ENCODE peak calls at places on chromosomes 11 and 22, in seven cellular contexts. One of them, this sample, is unnamed.

GRCh38 chr11:83115551-83115950 is 41.4 kb upstream of the PCF11 start:
- DNase-seq in brain microvascular endothelial cell: peak; percentile 12
- DNase-seq in testis: no peak
- DNase-seq in Peyer's patch: no peak
- DNase-seq in OCI-LY7: no peak
- DNase-seq in kidney: no peak
- DNase-seq in osteoblast: no peak
- DNase-seq in this sample: no peak

GRCh38 chr11:115581871-115582639 is 77.8 kb upstream of the CADM1 start:
- DNase-seq in brain microvascular endothelial cell: no peak
- DNase-seq in testis: no peak
- DNase-seq in Peyer's patch: no peak
- DNase-seq in OCI-LY7: no peak
- DNase-seq in kidney: no peak
- DNase-seq in osteoblast: no peak
- DNase-seq in this sample: no peak

GRCh38 chr22:35409783-35410662 is 10.1 kb downstream of the MCM5 start:
- DNase-seq in brain microvascular endothelial cell: no peak
- DNase-seq in testis: no peak
- DNase-seq in Peyer's patch: peak; percentile 81
- DNase-seq in OCI-LY7: peak; percentile 90
- DNase-seq in kidney: no peak
- DNase-seq in osteoblast: peak; percentile 61
- DNase-seq in this sample: peak; percentile 63

GRCh38 chr22:27576815-27577564 is 224.6 kb downstream of the MN1 start:
- DNase-seq in brain microvascular endothelial cell: peak; percentile 92
- DNase-seq in testis: no peak
- DNase-seq in Peyer's patch: no peak
- DNase-seq in OCI-LY7: no peak
- DNase-seq in kidney: no peak
- DNase-seq in osteoblast: no peak
- DNase-seq in this sample: no peak

GRCh38 chr11:64045700-64046099 is 10.0 kb downstream of the FLRT1 start:
- DNase-seq in brain microvascular endothelial cell: no peak
- DNase-seq in testis: no peak
- DNase-seq in Peyer's patch: no peak
- DNase-seq in OCI-LY7: no peak
- DNase-seq in kidney: no peak
- DNase-seq in osteoblast: no peak
- DNase-seq in this sample: no peak

GRCh38 chr11:15101072-15101701 is 13.5 kb upstream of the INSC start:
- DNase-seq in brain microvascular endothelial cell: peak; percentile 65
- DNase-seq in testis: peak; percentile 73
- DNase-seq in Peyer's patch: peak; percentile 43
- DNase-seq in OCI-LY7: peak; percentile 64
- DNase-seq in kidney: no peak
- DNase-seq in osteoblast: peak; percentile 90
- DNase-seq in this sample: peak; percentile 69

GRCh38 chr11:1929621-1930447 is 10.3 kb downstream of the TNNT3 start:
- DNase-seq in brain microvascular endothelial cell: no peak
- DNase-seq in testis: no peak
- DNase-seq in Peyer's patch: no peak
- DNase-seq in OCI-LY7: no peak
- DNase-seq in kidney: peak; percentile 53
- DNase-seq in osteoblast: peak; percentile 68
- DNase-seq in this sample: no peak

GRCh38 chr22:27669798-27670599 is 131.6 kb downstream of the MN1 start:
- DNase-seq in brain microvascular endothelial cell: no peak
- DNase-seq in testis: peak; percentile 56
- DNase-seq in Peyer's patch: no peak
- DNase-seq in OCI-LY7: no peak
- DNase-seq in kidney: no peak
- DNase-seq in osteoblast: no peak
- DNase-seq in this sample: no peak

GRCh38 chr22:31102441-31103081 is 4.8 kb downstream of the SELENOM start:
- DNase-seq in brain microvascular endothelial cell: peak; percentile 78
- DNase-seq in testis: no peak
- DNase-seq in Peyer's patch: peak; percentile 41
- DNase-seq in OCI-LY7: no peak
- DNase-seq in kidney: peak; percentile 91
- DNase-seq in osteoblast: peak; percentile 99
- DNase-seq in this sample: peak; percentile 94

GRCh38 chr11:121890377-121890776 is 225.6 kb downstream of the BLID start:
- DNase-seq in brain microvascular endothelial cell: peak; percentile 67
- DNase-seq in testis: no peak
- DNase-seq in Peyer's patch: no peak
- DNase-seq in OCI-LY7: no peak
- DNase-seq in kidney: no peak
- DNase-seq in osteoblast: peak; percentile 52
- DNase-seq in this sample: no peak

GRCh38 chr11:65401803-65402248 is 15.4 kb downstream of the FRMD8 start:
- DNase-seq in brain microvascular endothelial cell: no peak
- DNase-seq in testis: no peak
- DNase-seq in Peyer's patch: no peak
- DNase-seq in OCI-LY7: no peak
- DNase-seq in kidney: no peak
- DNase-seq in osteoblast: peak; percentile 50
- DNase-seq in this sample: no peak

GRCh38 chr22:36773935-36774334 is 2.0 kb downstream of the IFT27 start:
- DNase-seq in brain microvascular endothelial cell: peak; percentile 19
- DNase-seq in testis: no peak
- DNase-seq in Peyer's patch: no peak
- DNase-seq in OCI-LY7: peak; percentile 31
- DNase-seq in kidney: no peak
- DNase-seq in osteoblast: peak; percentile 90
- DNase-seq in this sample: no peak

GRCh38 chr22:46776876-46777608 is 14.6 kb downstream of the TBC1D22A start:
- DNase-seq in brain microvascular endothelial cell: no peak
- DNase-seq in testis: no peak
- DNase-seq in Peyer's patch: no peak
- DNase-seq in OCI-LY7: no peak
- DNase-seq in kidney: no peak
- DNase-seq in osteoblast: peak; percentile 57
- DNase-seq in this sample: no peak

GRCh38 chr22:36850016-36850415 is 10.8 kb upstream of the NCF4 start:
- DNase-seq in brain microvascular endothelial cell: no peak
- DNase-seq in testis: no peak
- DNase-seq in Peyer's patch: no peak
- DNase-seq in OCI-LY7: no peak
- DNase-seq in kidney: no peak
- DNase-seq in osteoblast: no peak
- DNase-seq in this sample: no peak

GRCh38 chr11:134240592-134240991 is 12.6 kb downstream of the THYN1 start:
- DNase-seq in brain microvascular endothelial cell: no peak
- DNase-seq in testis: no peak
- DNase-seq in Peyer's patch: no peak
- DNase-seq in OCI-LY7: no peak
- DNase-seq in kidney: no peak
- DNase-seq in osteoblast: no peak
- DNase-seq in this sample: no peak

GRCh38 chr11:134243913-134244312 is 9.2 kb downstream of the THYN1 start:
- DNase-seq in brain microvascular endothelial cell: no peak
- DNase-seq in testis: no peak
- DNase-seq in Peyer's patch: no peak
- DNase-seq in OCI-LY7: no peak
- DNase-seq in kidney: no peak
- DNase-seq in osteoblast: no peak
- DNase-seq in this sample: no peak

GRCh38 chr11:134244593-134244992 is 8.6 kb downstream of the THYN1 start:
- DNase-seq in brain microvascular endothelial cell: no peak
- DNase-seq in testis: peak; percentile 43
- DNase-seq in Peyer's patch: no peak
- DNase-seq in OCI-LY7: peak; percentile 52
- DNase-seq in kidney: no peak
- DNase-seq in osteoblast: peak; percentile 82
- DNase-seq in this sample: no peak

GRCh38 chr11:134245434-134245833 is 7.7 kb downstream of the THYN1 start:
- DNase-seq in brain microvascular endothelial cell: no peak
- DNase-seq in testis: no peak
- DNase-seq in Peyer's patch: no peak
- DNase-seq in OCI-LY7: no peak
- DNase-seq in kidney: no peak
- DNase-seq in osteoblast: no peak
- DNase-seq in this sample: no peak

DNA sequence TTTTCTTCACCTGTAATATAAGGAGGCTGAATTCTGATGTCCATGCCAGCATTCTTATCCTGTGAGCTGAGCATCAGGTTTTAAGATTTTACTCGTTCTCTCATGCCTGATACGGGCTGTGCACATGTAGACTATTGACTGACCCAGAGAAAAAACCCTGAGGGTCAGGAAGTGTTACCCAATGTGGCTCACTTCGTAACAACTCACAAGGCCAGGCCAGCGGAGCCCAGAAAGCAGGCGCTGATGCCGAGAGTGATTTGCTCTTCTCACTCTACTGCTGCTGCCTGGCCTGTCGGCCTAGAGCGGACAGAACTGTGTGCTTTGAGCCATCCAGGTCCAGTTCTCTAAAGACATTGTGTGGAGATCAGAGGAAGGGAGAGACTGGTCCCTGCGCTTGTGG is 10.8 kb downstream of the THYN1 start:
- DNase-seq in brain microvascular endothelial cell: no peak
- DNase-seq in testis: no peak
- DNase-seq in Peyer's patch: no peak
- DNase-seq in OCI-LY7: no peak
- DNase-seq in kidney: no peak
- DNase-seq in osteoblast: no peak
- DNase-seq in this sample: no peak
- H3K36me3 ChIP-seq in brain microvascular endothelial cell: peaks cover 42% of the 10 kb centered on the region
- H3K36me3 ChIP-seq in testis: no peaks in the 10 kb centered on the region
- H3K36me3 ChIP-seq in Peyer's patch: no peaks in the 10 kb centered on the region
- H3K36me3 ChIP-seq in OCI-LY7: peaks cover 39% of the 10 kb centered on the region
- H3K36me3 ChIP-seq in kidney: peaks cover 46% of the 10 kb centered on the region
- H3K36me3 ChIP-seq in osteoblast: peaks cover 65% of the 10 kb centered on the region
- H3K36me3 ChIP-seq in this sample: peaks cover 77% of the 10 kb centered on the region

GRCh38 chr22:23690713-23691112 is at the start of gene RGL4:
- DNase-seq in brain microvascular endothelial cell: no peak
- DNase-seq in testis: peak; percentile 3
- DNase-seq in Peyer's patch: no peak
- DNase-seq in OCI-LY7: no peak
- DNase-seq in kidney: no peak
- DNase-seq in osteoblast: no peak
- DNase-seq in this sample: no peak
- H3K36me3 ChIP-seq in brain microvascular endothelial cell: peaks cover 18% of the 10 kb centered on the region
- H3K36me3 ChIP-seq in testis: no peaks in the 10 kb centered on the region
- H3K36me3 ChIP-seq in Peyer's patch: no peaks in the 10 kb centered on the region
- H3K36me3 ChIP-seq in OCI-LY7: peaks cover 23% of the 10 kb centered on the region
- H3K36me3 ChIP-seq in kidney: peaks cover 30% of the 10 kb centered on the region
- H3K36me3 ChIP-seq in osteoblast: peaks cover 10% of the 10 kb centered on the region
- H3K36me3 ChIP-seq in this sample: peaks cover 20% of the 10 kb centered on the region

GRCh38 chr22:17883356-17883755 is 109.1 kb upstream of the BID start:
- DNase-seq in brain microvascular endothelial cell: no peak
- DNase-seq in testis: no peak
- DNase-seq in Peyer's patch: no peak
- DNase-seq in OCI-LY7: no peak
- DNase-seq in kidney: no peak
- DNase-seq in osteoblast: no peak
- DNase-seq in this sample: no peak
- H3K36me3 ChIP-seq in brain microvascular endothelial cell: peaks cover 9% of the 10 kb centered on the region
- H3K36me3 ChIP-seq in testis: no peaks in the 10 kb centered on the region
- H3K36me3 ChIP-seq in Peyer's patch: no peaks in the 10 kb centered on the region
- H3K36me3 ChIP-seq in OCI-LY7: peaks cover 100% of the 10 kb centered on the region
- H3K36me3 ChIP-seq in kidney: peaks cover 33% of the 10 kb centered on the region
- H3K36me3 ChIP-seq in osteoblast: peaks cover 56% of the 10 kb centered on the region
- H3K36me3 ChIP-seq in this sample: peaks cover 81% of the 10 kb centered on the region

GRCh38 chr11:130775306-130776043 is 140.8 kb downstream of the SNX19 start:
- DNase-seq in brain microvascular endothelial cell: peak; percentile 58
- DNase-seq in testis: no peak
- DNase-seq in Peyer's patch: no peak
- DNase-seq in OCI-LY7: no peak
- DNase-seq in kidney: no peak
- DNase-seq in osteoblast: peak; percentile 80
- DNase-seq in this sample: no peak

GRCh38 chr11:130773436-130773835 is 142.8 kb downstream of the SNX19 start:
- DNase-seq in brain microvascular endothelial cell: no peak
- DNase-seq in testis: no peak
- DNase-seq in Peyer's patch: no peak
- DNase-seq in OCI-LY7: no peak
- DNase-seq in kidney: no peak
- DNase-seq in osteoblast: no peak
- DNase-seq in this sample: no peak

GRCh38 chr11:130776044-130776390 is 140.3 kb downstream of the SNX19 start:
- DNase-seq in brain microvascular endothelial cell: no peak
- DNase-seq in testis: no peak
- DNase-seq in Peyer's patch: no peak
- DNase-seq in OCI-LY7: no peak
- DNase-seq in kidney: no peak
- DNase-seq in osteoblast: no peak
- DNase-seq in this sample: no peak

GRCh38 chr11:130772266-130773227 is 143.7 kb downstream of the SNX19 start:
- DNase-seq in brain microvascular endothelial cell: peak; percentile 92
- DNase-seq in testis: no peak
- DNase-seq in Peyer's patch: no peak
- DNase-seq in OCI-LY7: no peak
- DNase-seq in kidney: no peak
- DNase-seq in osteoblast: peak; percentile 72
- DNase-seq in this sample: no peak

GRCh38 chr11:130774703-130775102 is 141.6 kb downstream of the SNX19 start:
- DNase-seq in brain microvascular endothelial cell: no peak
- DNase-seq in testis: no peak
- DNase-seq in Peyer's patch: no peak
- DNase-seq in OCI-LY7: no peak
- DNase-seq in kidney: no peak
- DNase-seq in osteoblast: no peak
- DNase-seq in this sample: no peak
- H3K36me3 ChIP-seq in brain microvascular endothelial cell: no peaks in the 10 kb centered on the region
- H3K36me3 ChIP-seq in testis: no peaks in the 10 kb centered on the region
- H3K36me3 ChIP-seq in Peyer's patch: no peaks in the 10 kb centered on the region
- H3K36me3 ChIP-seq in OCI-LY7: no peaks in the 10 kb centered on the region
- H3K36me3 ChIP-seq in kidney: no peaks in the 10 kb centered on the region
- H3K36me3 ChIP-seq in osteoblast: no peaks in the 10 kb centered on the region
- H3K36me3 ChIP-seq in this sample: no peaks in the 10 kb centered on the region

This sample was measured in right atrium auricular region.